ENCODE peak calls at places on chromosomes 2 and 18, in six cellular contexts. G is heart left ventricle; I is progenitor cell of endocrine pancreas; K is HTR-8/SVneo; L is RKO; B is activated CD8-positive, alpha-beta memory T cell treated with anti-CD3 and anti-CD28 coated beads for 48 hours. V is an unnamed sample.

GRCh38 chr2:234427081-234428058 is 69.5 kb downstream of the ARL4C start:
- DNase-seq in K (peak), L (no peak), I (no peak), G (no peak), B (no peak), V (no peak)

GRCh38 chr2:191351298-191351697 is 106.1 kb downstream of the MYO1B start:
- DNase-seq in I (no peak), K (no peak), L (no peak), G (no peak), B (no peak), V (no peak)

GRCh38 chr2:96325884-96326255 is 753 bp downstream of the ITPRIPL1 start:
- DNase-seq in I (no peak), K (no peak), B (no peak), L (no peak), G (no peak), V (no peak)

GRCh38 chr2:6053711-6054393 is 361.7 kb downstream of the SOX11 start:
- DNase-seq in K (no peak), I (no peak), L (no peak), B (no peak), G (no peak), V (no peak)

GRCh38 chr2:205730191-205730590 is 47.9 kb downstream of the NRP2 start:
- DNase-seq in G (no peak), K (no peak), B (no peak), I (no peak), L (no peak), V (no peak)

GRCh38 chr2:186426153-186427016 is 59.7 kb upstream of the ZC3H15 start:
- DNase-seq in I (no peak), G (no peak), K (no peak), L (no peak), B (no peak), V (no peak)

GRCh38 chr2:218259099-218259921 is 1.5 kb upstream of the GPBAR1 start:
- DNase-seq in I (no peak), B (no peak), G (peak), L (peak), K (no peak), V (no peak)

GRCh38 chr2:29314816-29315571 is 199.8 kb downstream of the CLIP4 start:
- DNase-seq in B (no peak), G (no peak), I (no peak), L (no peak), K (no peak), V (no peak)

GRCh38 chr2:30162821-30163220 is 16.0 kb downstream of the YPEL5 start:
- DNase-seq in G (no peak), I (no peak), B (no peak), K (no peak), L (no peak), V (no peak)

GRCh38 chr2:60560734-60561649 is 7.5 kb upstream of the BCL11A start:
- DNase-seq in I (no peak), B (no peak), K (no peak), G (no peak), L (peak), V (no peak)

GRCh38 chr2:127618551-127618950 is 27.4 kb upstream of the GPR17 start:
- DNase-seq in B (no peak), L (no peak), I (no peak), K (no peak), G (peak), V (no peak)

GRCh38 chr18:46660955-46661749 is 4.1 kb upstream of the LOXHD1 start:
- DNase-seq in I (no peak), L (no peak), B (no peak), G (no peak), K (no peak), V (no peak)

GRCh38 chr2:181374741-181375675 is 82.2 kb upstream of the ITGA4 start:
- DNase-seq in G (no peak), L (no peak), I (no peak), K (no peak), B (no peak), V (no peak)

GRCh38 chr2:48733067-48733503 is 22.4 kb downstream of the LHCGR start:
- DNase-seq in G (no peak), I (no peak), K (no peak), B (no peak), L (no peak), V (no peak)

GRCh38 chr2:195687320-195688086 is 30.5 kb downstream of the SLC39A10 start:
- DNase-seq in L (no peak), K (no peak), G (no peak), I (no peak), B (no peak), V (no peak)

GRCh38 chr18:59675346-59675745 is 21.9 kb downstream of the CCBE1 start:
- DNase-seq in L (no peak), K (no peak), B (no peak), G (no peak), I (no peak), V (no peak)

GRCh38 chr2:163401481-163401880 is 334.3 kb downstream of the FIGN start:
- DNase-seq in L (no peak), B (no peak), I (no peak), G (no peak), K (peak), V (no peak)

GRCh38 chr2:196464311-196464710 is 175.2 kb upstream of the CCDC150 start:
- DNase-seq in I (no peak), G (no peak), L (no peak), B (no peak), K (no peak), V (no peak)

V was measured in NCI-H460.